ENCODE peak calls at places on chromosomes 6 and 20, in eight cellular contexts. F is adipocyte; I is spleen; Y is heart left ventricle; L is psoas muscle; H is effector CD8-positive, alpha-beta T cell; B is NCI-H510A treated with DMSO at 0.1 percent for 48 hours; T is HEK293T. V is an unnamed sample.
A peak's percentile ranks its signal among the peaks of the same experiment; 100 is the strongest.

GRCh38 chr20:17419459-17419858 is 111.7 kb downstream of the BFSP1 start:
- DNase-seq in Y (no peak), H (no peak), F (no peak), L (no peak), B (peak; percentile 58), T (no peak), I (no peak), V (no peak)

GRCh38 chr20:57392130-57392445 is 892 bp downstream of the RBM38 start:
- DNase-seq in T (no peak), H (no peak), L (no peak), I (no peak), B (peak; percentile 6), F (no peak), Y (no peak), V (no peak)

GRCh38 chr20:36642136-36642535 is 3.9 kb downstream of the SLA2 start:
- DNase-seq in F (no peak), L (no peak), T (no peak), Y (no peak), I (no peak), B (no peak), H (no peak), V (no peak)

GRCh38 chr6:169960891-169961611 is 209.6 kb downstream of the ERMARD start:
- DNase-seq in F (no peak), T (no peak), H (no peak), I (peak; percentile 69), L (no peak), Y (peak; percentile 4), B (no peak), V (no peak)

GRCh38 chr20:3592931-3593330 is 70.3 kb downstream of the GFRA4 start:
- DNase-seq in Y (no peak), I (no peak), H (no peak), F (no peak), B (no peak), T (no peak), L (no peak), V (no peak)

GRCh38 chr20:58824843-58825242 is 25.9 kb downstream of the GNAS-AS1 start:
- DNase-seq in I (no peak), H (no peak), F (no peak), Y (no peak), L (peak; percentile 75), T (no peak), B (no peak), V (no peak)

GRCh38 chr20:59013959-59014608 is 5.1 kb upstream of the TUBB1 start:
- DNase-seq in L (no peak), I (peak; percentile 65), F (peak; percentile 65), Y (no peak), B (no peak), H (no peak), T (no peak), V (no peak)

GRCh38 chr20:38270869-38271608 is 10.5 kb upstream of the KIAA1755 start:
- DNase-seq in Y (peak; percentile 83), L (peak; percentile 73), F (peak; percentile 97), B (no peak), I (no peak), H (no peak), T (no peak), V (no peak)

GRCh38 chr20:51695574-51696303 is 72.5 kb downstream of the ATP9A start:
- DNase-seq in F (peak; percentile 84), B (no peak), L (no peak), H (no peak), Y (no peak), T (no peak), I (no peak), V (no peak)

GRCh38 chr20:59810376-59811187 is 122.9 kb downstream of the SYCP2 start:
- DNase-seq in I (peak; percentile 24), H (no peak), Y (no peak), L (no peak), F (no peak), B (no peak), T (no peak), V (no peak)

GRCh38 chr20:50379991-50380696 is 130.0 kb upstream of the PTPN1 start:
- DNase-seq in F (no peak), L (no peak), B (no peak), I (no peak), T (no peak), Y (no peak), H (no peak), V (no peak)

GRCh38 chr20:54219751-54220426 is 12.0 kb downstream of the PFDN4 start:
- DNase-seq in L (no peak), F (peak; percentile 85), Y (no peak), T (peak; percentile 28), I (no peak), H (no peak), B (peak; percentile 20), V (peak; percentile 56)

GRCh38 chr20:46559685-46560440 is 9.4 kb upstream of the OCSTAMP start:
- DNase-seq in Y (no peak), I (no peak), B (no peak), H (no peak), F (no peak), T (no peak), L (no peak), V (no peak)

GRCh38 chr6:155967326-155967725 is 511.7 kb upstream of the NOX3 start:
- DNase-seq in Y (no peak), L (no peak), F (no peak), T (no peak), I (no peak), B (no peak), H (no peak), V (no peak)

GRCh38 chr6:68364276-68364785 is 270.8 kb upstream of the ADGRB3 start:
- DNase-seq in I (no peak), F (no peak), Y (no peak), T (no peak), L (no peak), H (no peak), B (no peak), V (no peak)

GRCh38 chr6:134131530-134132139 is 79.2 kb upstream of the SLC2A12 start:
- DNase-seq in T (no peak), F (no peak), B (no peak), L (no peak), Y (no peak), I (no peak), H (no peak), V (no peak)

GRCh38 chr6:111661541-111662041 is 55.9 kb upstream of the TRAF3IP2 start:
- DNase-seq in Y (no peak), L (peak; percentile 81), T (no peak), H (no peak), F (no peak), I (no peak), B (peak; percentile 11), V (peak; percentile 20)

GRCh38 chr6:106026748-106027147 is 59.4 kb upstream of the PRDM1 start:
- DNase-seq in B (no peak), H (no peak), L (no peak), Y (no peak), T (no peak), I (no peak), F (no peak), V (no peak)

V was measured in NCI-H1694.